ENCODE peak calls at places on chromosomes 5 and 9, in six cellular contexts. B is neural progenitor cell, V is heart left ventricle, X is BE2C, A is WERI-Rb-1, N is left ventricle myocardium inferior. F is an unnamed sample.

GRCh38 chr5:172749881-172750608 is 20.9 kb downstream of the DUSP1 start:
- DNase-seq in X (no peak), A (no peak), B (no peak), N (no peak), V (peak), F (no peak)

GRCh38 chr9:77883846-77884771 is 147.5 kb downstream of the GNAQ start:
- DNase-seq in X (peak), V (no peak), A (peak), B (peak), N (no peak), F (peak)

GRCh38 chr5:171369056-171369455 is 18.6 kb upstream of the NPM1 start:
- DNase-seq in B (no peak), X (no peak), A (no peak), V (no peak), N (no peak), F (no peak)

GRCh38 chr9:107425110-107426025 is 64.2 kb downstream of the KLF4 start:
- DNase-seq in V (peak), X (peak), N (peak), B (peak), A (peak), F (peak)

GRCh38 chr5:134464988-134465855 is 53.5 kb upstream of the CDKN2AIPNL start:
- DNase-seq in V (peak), B (no peak), N (peak), X (no peak), A (no peak), F (no peak)

GRCh38 chr9:127637322-127637847 is 25.3 kb downstream of the STXBP1 start:
- DNase-seq in B (no peak), V (no peak), N (no peak), X (no peak), A (no peak), F (no peak)

GRCh38 chr5:55037046-55037771 is 13.2 kb downstream of the GZMK start:
- DNase-seq in N (no peak), V (no peak), A (no peak), X (no peak), B (peak), F (no peak)

GRCh38 chr5:134273642-134274361 is 47.9 kb upstream of the PPP2CA start:
- DNase-seq in V (no peak), N (no peak), B (no peak), A (peak), X (no peak), F (no peak)

GRCh38 chr5:67182406-67182805 is 14.2 kb downstream of the CD180 start:
- DNase-seq in N (peak), V (peak), A (no peak), X (no peak), B (peak), F (no peak)

GRCh38 chr5:158026248-158027031 is 167.5 kb upstream of the CLINT1 start:
- DNase-seq in A (no peak), N (no peak), B (no peak), V (no peak), X (no peak), F (no peak)

GRCh38 chr5:137137013-137137632 is 362.0 kb downstream of the SPOCK1 start:
- DNase-seq in A (peak), X (no peak), N (no peak), B (peak), V (no peak), F (no peak)

DNA sequence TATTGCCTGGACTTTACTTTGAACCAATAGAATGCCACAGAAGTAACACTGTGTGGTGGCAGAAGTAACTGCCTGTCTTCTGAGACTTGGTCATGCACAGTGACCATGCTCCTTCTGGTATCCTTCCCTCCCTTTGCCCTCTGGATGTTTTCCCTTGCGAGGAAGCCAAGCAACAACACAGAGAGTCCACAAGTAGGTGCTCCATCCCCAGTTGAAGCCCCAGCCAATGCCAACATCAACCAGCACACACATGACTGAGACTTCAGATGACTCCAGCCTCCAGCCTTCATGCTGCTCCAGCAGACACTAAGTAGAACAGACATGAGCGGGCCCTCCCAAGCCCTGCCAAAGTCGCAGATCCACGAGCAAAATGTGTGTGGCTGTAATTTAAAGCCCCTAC is 129.6 kb downstream of the EPB41L4A start:
- DNase-seq in X (no peak), N (no peak), A (no peak), B (no peak), V (no peak), F (no peak)
- TF ChIP-seq CTCF in X (peak), N (no peak), A (no peak), B (no peak), V (no peak), F (no peak)

GRCh38 chr9:114588150-114588663 is 638 bp downstream of the ATP6V1G1 start:
- DNase-seq in B (peak), N (no peak), A (no peak), V (no peak), X (no peak), F (no peak)

GRCh38 chr9:114590328-114590727 is 2.8 kb downstream of the ATP6V1G1 start:
- DNase-seq in A (no peak), V (no peak), N (no peak), B (no peak), X (no peak), F (no peak)

GRCh38 chr9:114583776-114584175 is 3.8 kb upstream of the ATP6V1G1 start:
- DNase-seq in B (no peak), V (no peak), A (no peak), N (no peak), X (no peak), F (no peak)

GRCh38 chr9:114588671-114589526 is 1.3 kb downstream of the ATP6V1G1 start:
- DNase-seq in X (no peak), V (no peak), A (no peak), N (no peak), B (peak), F (no peak)

GRCh38 chr9:114587345-114588149 is at the start of gene ATP6V1G1:
- DNase-seq in N (peak), B (peak), A (peak), X (peak), V (peak), F (peak)
- TF ChIP-seq CTCF in N (peak), B (no peak), A (peak), X (peak), V (peak), F (no peak)

GRCh38 chr5:34735436-34736426 is 79.6 kb downstream of the RAI14 start:
- DNase-seq in V (no peak), X (no peak), N (no peak), B (no peak), A (no peak), F (no peak)

GRCh38 chr5:34738381-34738780 is 82.3 kb downstream of the RAI14 start:
- DNase-seq in V (no peak), X (no peak), N (no peak), B (no peak), A (no peak), F (no peak)

GRCh38 chr5:34740306-34740891 is 84.3 kb downstream of the RAI14 start:
- DNase-seq in X (no peak), V (peak), N (peak), A (no peak), B (no peak), F (peak)

GRCh38 chr5:34734321-34734720 is 78.2 kb downstream of the RAI14 start:
- DNase-seq in V (no peak), N (no peak), B (no peak), A (no peak), X (no peak), F (no peak)

GRCh38 chr5:34736445-34737119 is 80.5 kb downstream of the RAI14 start:
- DNase-seq in N (no peak), V (no peak), X (no peak), B (no peak), A (no peak), F (no peak)
- TF ChIP-seq CTCF in N (no peak), V (no peak), X (no peak), B (no peak), A (no peak), F (no peak)

GRCh38 chr9:27569406-27569805 is 3.9 kb downstream of the C9orf72 start:
- DNase-seq in V (no peak), X (no peak), A (no peak), N (no peak), B (no peak), F (no peak)

GRCh38 chr9:27572036-27572435 is 1.2 kb downstream of the C9orf72 start:
- DNase-seq in A (no peak), N (no peak), V (no peak), X (no peak), B (no peak), F (no peak)

GRCh38 chr9:27573699-27574265 is 501 bp upstream of the C9orf72 start:
- DNase-seq in V (peak), B (peak), A (peak), N (peak), X (peak), F (peak)

GRCh38 chr9:27572566-27572917 is 739 bp downstream of the C9orf72 start:
- DNase-seq in X (peak), N (no peak), A (no peak), V (peak), B (peak), F (peak)

DNA sequence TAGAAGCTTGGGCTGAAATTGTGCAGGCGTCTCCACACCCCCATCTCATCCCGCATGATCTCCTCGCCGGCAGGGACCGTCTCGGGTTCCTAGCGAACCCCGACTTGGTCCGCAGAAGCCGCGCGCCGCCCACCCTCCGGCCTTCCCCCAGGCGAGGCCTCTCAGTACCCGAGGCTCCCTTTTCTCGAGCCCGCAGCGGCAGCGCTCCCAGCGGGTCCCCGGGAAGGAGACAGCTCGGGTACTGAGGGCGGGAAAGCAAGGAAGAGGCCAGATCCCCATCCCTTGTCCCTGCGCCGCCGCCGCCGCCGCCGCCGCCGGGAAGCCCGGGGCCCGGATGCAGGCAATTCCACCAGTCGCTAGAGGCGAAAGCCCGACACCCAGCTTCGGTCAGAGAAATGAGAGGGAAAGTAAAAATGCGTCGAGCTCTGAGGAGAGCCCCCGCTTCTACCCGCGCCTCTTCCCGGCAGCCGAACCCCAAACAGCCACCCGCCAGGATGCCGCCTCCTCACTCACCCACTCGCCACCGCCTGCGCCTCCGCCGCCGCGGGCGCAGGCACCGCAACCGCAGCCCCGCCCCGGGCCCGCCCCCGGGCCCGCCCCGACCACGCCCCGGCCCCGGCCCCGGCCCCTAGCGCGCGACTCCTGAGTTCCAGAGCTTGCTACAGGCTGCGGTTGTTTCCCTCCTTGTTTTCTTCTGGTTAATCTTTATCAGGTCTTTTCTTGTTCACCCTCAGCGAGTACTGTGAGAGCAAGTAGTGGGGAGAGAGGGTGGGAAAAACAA is at the start of gene C9orf72:
- DNase-seq in V (peak), A (peak), X (peak), B (peak), N (peak), F (peak)
- TF ChIP-seq CTCF in V (no peak), A (no peak), X (no peak), B (peak), N (peak), F (no peak)

GRCh38 chr5:116361171-116361967 is 213.3 kb downstream of the SEMA6A start:
- DNase-seq in A (peak), B (peak), X (peak), V (peak), N (peak), F (peak)
- TF ChIP-seq CTCF in A (peak), B (peak), X (peak), V (peak), N (peak), F (no peak)

DNA sequence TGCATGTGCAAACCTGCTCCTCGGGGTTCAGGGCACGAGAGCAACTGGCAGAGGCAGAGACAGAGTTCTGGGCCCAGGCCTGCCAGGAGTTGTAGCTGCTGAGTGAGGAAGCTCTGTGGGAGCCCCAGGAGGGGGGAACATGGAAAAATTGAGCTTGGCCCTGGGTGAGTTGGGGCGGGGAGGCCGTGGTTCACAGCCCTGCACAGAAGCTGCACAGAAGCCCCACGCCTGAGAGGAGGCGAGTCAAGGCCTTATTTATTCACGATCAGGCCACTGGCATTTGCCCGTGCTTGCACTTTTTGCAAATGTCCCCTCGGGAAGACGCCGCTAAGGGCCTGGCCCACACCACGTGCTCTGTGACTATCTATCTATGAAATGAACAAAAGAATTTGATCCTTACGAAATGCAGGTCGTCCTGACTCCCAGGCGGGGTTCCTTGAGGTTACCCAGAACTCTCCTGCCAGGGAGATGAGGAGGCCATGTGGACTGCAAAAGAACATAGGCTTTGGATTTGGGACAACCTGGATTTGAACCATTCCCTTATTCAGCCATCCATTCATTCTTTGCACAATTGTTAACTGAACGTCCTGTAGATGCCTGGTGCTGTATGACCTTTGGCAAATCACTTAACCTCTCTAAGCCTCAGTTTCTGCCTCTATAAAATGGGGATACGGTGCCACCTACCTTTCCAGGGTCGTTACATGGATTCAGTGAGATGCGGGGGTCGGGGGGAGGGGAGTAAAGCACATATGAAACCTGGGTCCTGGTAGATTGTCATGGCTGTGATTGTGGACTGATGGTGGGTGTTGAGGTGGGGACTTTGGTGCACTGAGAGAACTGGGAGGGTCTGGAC is 17.9 kb downstream of the COL27A1 start:
- DNase-seq in V (peak), N (no peak), A (no peak), B (no peak), X (no peak), F (no peak)
- TF ChIP-seq CTCF in V (no peak), N (no peak), A (no peak), B (no peak), X (no peak), F (no peak)

DNA sequence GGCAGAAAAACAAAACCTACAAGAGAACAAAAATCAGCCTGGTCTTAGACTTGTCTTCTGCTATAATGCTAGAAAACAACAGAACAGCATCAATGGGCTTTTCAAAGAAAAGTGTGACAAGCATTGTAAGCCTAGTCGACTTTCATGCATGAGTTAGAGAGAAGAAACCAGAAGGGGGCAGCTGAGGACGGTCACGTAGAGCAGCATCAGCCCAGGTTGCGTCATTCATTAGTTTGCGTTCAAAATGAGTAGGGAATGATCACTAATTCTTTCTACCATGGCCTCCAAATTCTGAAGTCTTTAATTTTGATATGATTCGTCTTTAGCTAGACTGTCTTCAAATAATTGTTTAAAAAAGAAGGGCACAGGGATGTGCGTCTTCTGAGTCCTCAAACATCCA is 4.7 kb upstream of the ISCA1 start:
- DNase-seq in N (no peak), B (peak), A (peak), X (peak), V (no peak), F (peak)
- TF ChIP-seq CTCF in N (peak), B (peak), A (peak), X (peak), V (no peak), F (peak)

GRCh38 chr5:61702784-61703183 is 370.7 kb downstream of the ZSWIM6 start:
- DNase-seq in N (no peak), B (no peak), V (no peak), X (no peak), A (no peak), F (no peak)

GRCh38 chr5:61701877-61702602 is 370.0 kb downstream of the ZSWIM6 start:
- DNase-seq in X (no peak), N (no peak), B (no peak), V (no peak), A (no peak), F (no peak)

GRCh38 chr5:61697811-61698587 is 365.9 kb downstream of the ZSWIM6 start:
- DNase-seq in X (no peak), B (no peak), V (no peak), A (no peak), N (no peak), F (no peak)
- TF ChIP-seq CTCF in X (no peak), B (no peak), V (no peak), A (no peak), N (no peak), F (no peak)

F was measured in glutamatergic neuron.